ENCODE peak calls at places on chromosomes 12 and 14, in ten cellular contexts. H is cardiac muscle cell; Y is breast epithelium; O is NCI-H446; E is left lobe of liver; D is omental fat pad; V is right cardiac atrium; L is activated CD8-positive, alpha-beta memory T cell treated with anti-CD3 and anti-CD28 coated beads, Interleukin-2, amount 50 U/mL, for 48 hours; M is GM23248; B is non-pigmented ciliary epithelial cell. A is an unnamed sample.

GRCh38 chr12:108560321-108560721 is 652 bp downstream of the SART3 start:
- DNase-seq in H (no peak), Y (no peak), O (no peak), E (no peak), D (no peak), V (no peak), L (no peak), M (peak; percentile 75), B (peak; percentile 78), A (no peak)

GRCh38 chr12:89319111-89319510 is 33.2 kb downstream of the DUSP6 start:
- DNase-seq in H (no peak), Y (peak; percentile 37), O (peak; percentile 62), E (peak; percentile 56), D (no peak), V (peak; percentile 23), L (no peak), M (peak; percentile 7), B (no peak), A (peak; percentile 76)

GRCh38 chr12:21301-22189 is 45.0 kb upstream of the IQSEC3 start:
- DNase-seq in H (no peak), Y (no peak), O (no peak), E (peak; percentile 49), D (no peak), V (no peak), L (no peak), M (no peak), B (no peak), A (no peak)

GRCh38 chr12:3185260-3185870 is 108.2 kb downstream of the TSPAN9 start:
- DNase-seq in H (peak; percentile 69), Y (no peak), O (no peak), E (no peak), D (no peak), V (peak; percentile 79), L (no peak), M (no peak), B (no peak), A (no peak)

GRCh38 chr14:85358136-85358785 is 171.7 kb upstream of the FLRT2 start:
- DNase-seq in H (no peak), Y (no peak), O (no peak), E (no peak), D (no peak), V (no peak), L (no peak), M (no peak), B (no peak), A (no peak)

GRCh38 chr14:91258876-91259275 is 14.4 kb upstream of the GPR68 start:
- DNase-seq in H (no peak), Y (no peak), O (no peak), E (no peak), D (no peak), V (no peak), L (no peak), M (no peak), B (no peak), A (no peak)

GRCh38 chr14:22271838-22272237 is 317.2 kb downstream of the DAD1 start:
- DNase-seq in H (no peak), Y (no peak), O (no peak), E (no peak), D (no peak), V (no peak), L (no peak), M (no peak), B (no peak), A (no peak)

GRCh38 chr12:27864521-27864920 is 84.5 kb upstream of the MANSC4 start:
- DNase-seq in H (no peak), Y (no peak), O (no peak), E (no peak), D (no peak), V (no peak), L (no peak), M (peak; percentile 40), B (no peak), A (no peak)

GRCh38 chr12:97680751-97681150 is 218.1 kb downstream of the RMST start:
- DNase-seq in H (peak; percentile 62), Y (no peak), O (no peak), E (no peak), D (no peak), V (no peak), L (no peak), M (no peak), B (no peak), A (no peak)

GRCh38 chr12:15603461-15604085 is 185.6 kb downstream of the EPS8 start:
- DNase-seq in H (peak; percentile 44), Y (no peak), O (no peak), E (no peak), D (no peak), V (no peak), L (no peak), M (no peak), B (no peak), A (no peak)

GRCh38 chr14:36684946-36685345 is 23.3 kb downstream of the PAX9 start:
- DNase-seq in H (no peak), Y (no peak), O (no peak), E (no peak), D (no peak), V (no peak), L (no peak), M (no peak), B (no peak), A (no peak)

GRCh38 chr12:47189753-47190152 is 110.0 kb upstream of the AMIGO2 start:
- DNase-seq in H (peak; percentile 14), Y (no peak), O (no peak), E (no peak), D (no peak), V (no peak), L (no peak), M (no peak), B (no peak), A (no peak)

GRCh38 chr12:21456291-21456780 is 18.9 kb downstream of the PYROXD1 start:
- DNase-seq in H (no peak), Y (no peak), O (no peak), E (no peak), D (no peak), V (no peak), L (no peak), M (peak; percentile 48), B (no peak), A (no peak)

GRCh38 chr12:89829434-89829975 is 120.9 kb upstream of the ATP2B1 start:
- DNase-seq in H (no peak), Y (no peak), O (no peak), E (no peak), D (no peak), V (no peak), L (no peak), M (no peak), B (no peak), A (no peak)

GRCh38 chr12:19005257-19005801 is 124.2 kb upstream of the PLEKHA5 start:
- DNase-seq in H (peak; percentile 15), Y (no peak), O (no peak), E (no peak), D (no peak), V (no peak), L (no peak), M (no peak), B (no peak), A (no peak)

GRCh38 chr14:91374897-91375747 is 42.5 kb downstream of the CCDC88C start:
- DNase-seq in H (no peak), Y (no peak), O (peak; percentile 95), E (no peak), D (no peak), V (no peak), L (no peak), M (no peak), B (no peak), A (no peak)

GRCh38 chr14:95953111-95953724 is 76.6 kb downstream of the TUNAR start:
- DNase-seq in H (peak; percentile 84), Y (no peak), O (no peak), E (no peak), D (no peak), V (no peak), L (no peak), M (peak; percentile 35), B (no peak), A (no peak)

GRCh38 chr12:48999371-49000131 is at the start of gene DDN:
- DNase-seq in H (peak; percentile 83), Y (no peak), O (peak; percentile 73), E (no peak), D (no peak), V (peak; percentile 73), L (peak; percentile 80), M (peak; percentile 78), B (no peak), A (no peak)

GRCh38 chr12:52971701-52972329 is 22.9 kb downstream of the KRT18 start:
- DNase-seq in H (no peak), Y (peak; percentile 34), O (no peak), E (no peak), D (no peak), V (no peak), L (no peak), M (peak; percentile 93), B (no peak), A (no peak)

GRCh38 chr14:95228240-95228639 is 70.9 kb upstream of the DICER1 start:
- DNase-seq in H (no peak), Y (no peak), O (no peak), E (peak; percentile 73), D (no peak), V (no peak), L (no peak), M (no peak), B (no peak), A (no peak)

GRCh38 chr14:85531141-85531593 is 1.2 kb downstream of the FLRT2 start:
- DNase-seq in H (peak; percentile 59), Y (no peak), O (no peak), E (no peak), D (no peak), V (peak; percentile 86), L (no peak), M (peak; percentile 86), B (no peak), A (peak; percentile 83)

GRCh38 chr12:58450868-58451482 is 469.3 kb downstream of the LRIG3 start:
- DNase-seq in H (no peak), Y (no peak), O (no peak), E (no peak), D (no peak), V (peak; percentile 41), L (no peak), M (no peak), B (no peak), A (no peak)

GRCh38 chr14:98580131-98580678 is 691.8 kb downstream of the BCL11B start:
- DNase-seq in H (peak; percentile 66), Y (no peak), O (no peak), E (no peak), D (no peak), V (no peak), L (no peak), M (peak; percentile 1), B (no peak), A (no peak)

GRCh38 chr12:108457006-108457733 is 57.9 kb upstream of the FICD start:
- DNase-seq in H (peak; percentile 75), Y (no peak), O (peak; percentile 79), E (no peak), D (no peak), V (no peak), L (no peak), M (peak; percentile 81), B (peak; percentile 24), A (no peak)

GRCh38 chr14:99354166-99354875 is 82.3 kb upstream of the BCL11B start:
- DNase-seq in H (no peak), Y (peak; percentile 11), O (no peak), E (no peak), D (no peak), V (no peak), L (no peak), M (no peak), B (no peak), A (no peak)

GRCh38 chr12:106287364-106287763 is 15.2 kb upstream of the TCP11L2 start:
- DNase-seq in H (no peak), Y (no peak), O (no peak), E (no peak), D (no peak), V (no peak), L (no peak), M (no peak), B (no peak), A (no peak)

GRCh38 chr12:543114-543451 is 83.3 kb downstream of the B4GALNT3 start:
- DNase-seq in H (no peak), Y (no peak), O (no peak), E (no peak), D (no peak), V (no peak), L (no peak), M (no peak), B (no peak), A (no peak)

GRCh38 chr14:77068515-77069200 is 29.4 kb upstream of the CIPC start:
- DNase-seq in H (no peak), Y (no peak), O (no peak), E (no peak), D (no peak), V (no peak), L (no peak), M (no peak), B (no peak), A (no peak)